ENCODE peak calls at places on chromosomes 2 and 18, in eight cellular contexts. V is gastrocnemius medialis; M is Panc1; Z is fibroblast of mammary gland; I is BJ; T is neuronal stem cell; N is lower lobe of right lung; P is CD8-positive, alpha-beta memory T cell. O is an unnamed sample.
A peak's percentile ranks its signal among the peaks of the same experiment; 100 is the strongest.

GRCh38 chr2:219451626-219452360 is 17.1 kb downstream of the SPEG start:
- DNase-seq in T (no peak), Z (no peak), P (peak; percentile 43), I (no peak), M (no peak), N (no peak), V (peak; percentile 90), O (no peak)

GRCh38 chr2:28408764-28409599 is 16.3 kb downstream of the FOSL2 start:
- DNase-seq in V (peak; percentile 49), P (peak; percentile 76), N (peak; percentile 66), Z (no peak), M (no peak), I (peak; percentile 71), T (no peak), O (no peak)

GRCh38 chr2:197931661-197932312 is 127.4 kb downstream of the PLCL1 start:
- DNase-seq in T (no peak), Z (peak; percentile 68), P (no peak), M (no peak), I (no peak), V (no peak), N (no peak), O (no peak)

GRCh38 chr2:134671498-134671897 is 47.3 kb downstream of the TMEM163 start:
- DNase-seq in Z (no peak), I (no peak), P (no peak), T (no peak), N (no peak), V (no peak), M (no peak), O (no peak)

GRCh38 chr2:40243581-40243980 is 208.3 kb downstream of the SLC8A1 start:
- DNase-seq in V (no peak), P (no peak), M (no peak), N (no peak), I (peak; percentile 79), T (no peak), Z (peak; percentile 70), O (no peak)

GRCh38 chr18:12159446-12159845 is 65.8 kb downstream of the ANKRD62 start:
- DNase-seq in M (no peak), I (no peak), Z (peak; percentile 3), T (no peak), N (no peak), V (no peak), P (no peak), O (peak; percentile 12)

GRCh38 chr2:46988733-46989481 is 73.3 kb upstream of the MCFD2 start:
- DNase-seq in I (no peak), V (no peak), T (no peak), Z (no peak), M (no peak), P (no peak), N (no peak), O (no peak)

GRCh38 chr2:31957748-31958717 is 52.8 kb downstream of the MEMO1 start:
- DNase-seq in V (no peak), M (no peak), P (no peak), I (no peak), N (no peak), Z (no peak), T (no peak), O (no peak)

GRCh38 chr2:19580830-19581229 is 222.4 kb upstream of the OSR1 start:
- DNase-seq in Z (peak; percentile 30), N (no peak), P (no peak), T (no peak), V (no peak), I (no peak), M (no peak), O (no peak)

GRCh38 chr18:79459946-79460345 is 64.2 kb downstream of the NFATC1 start:
- DNase-seq in N (no peak), Z (no peak), P (no peak), M (no peak), T (no peak), V (no peak), I (no peak), O (no peak)

GRCh38 chr18:45050712-45051639 is 370.3 kb downstream of the SETBP1 start:
- DNase-seq in P (no peak), Z (peak; percentile 97), V (no peak), T (no peak), N (no peak), M (peak; percentile 32), I (peak; percentile 87), O (peak; percentile 91)

GRCh38 chr2:735670-736218 is 58.5 kb upstream of the TMEM18 start:
- DNase-seq in I (no peak), T (no peak), P (no peak), N (no peak), Z (no peak), M (no peak), V (no peak), O (no peak)

GRCh38 chr2:176117162-176117822 is 714 bp downstream of the HOXD10 start:
- DNase-seq in P (no peak), N (no peak), V (no peak), M (no peak), Z (no peak), T (no peak), I (no peak), O (no peak)

GRCh38 chr2:169366066-169366465 is 3.7 kb upstream of the LRP2 start:
- DNase-seq in P (no peak), N (no peak), Z (peak; percentile 35), I (no peak), V (no peak), T (no peak), M (no peak), O (no peak)

GRCh38 chr18:45290364-45290763 is 324.9 kb upstream of the SLC14A2 start:
- DNase-seq in T (no peak), M (no peak), V (no peak), P (no peak), Z (no peak), I (no peak), N (no peak), O (no peak)

GRCh38 chr2:238439093-238439849 is 12.5 kb downstream of the ASB1 start:
- DNase-seq in T (no peak), M (peak; percentile 99), P (no peak), V (peak; percentile 49), Z (peak; percentile 100), I (peak; percentile 75), N (no peak), O (no peak)

GRCh38 chr2:38146302-38146916 is 70.5 kb upstream of the CYP1B1 start:
- DNase-seq in T (no peak), P (no peak), I (peak; percentile 74), V (no peak), N (peak; percentile 59), M (no peak), Z (peak; percentile 98), O (peak; percentile 82)
- H3K4me3 ChIP-seq in T (no peak overlapping the region), P (no peak overlapping the region), I (no peak overlapping the region), V (no peak overlapping the region), N (no peak overlapping the region), M (no peak overlapping the region), Z (peak overlapping the region; percentile 23), O (peak overlapping the region; percentile 8)

DNA sequence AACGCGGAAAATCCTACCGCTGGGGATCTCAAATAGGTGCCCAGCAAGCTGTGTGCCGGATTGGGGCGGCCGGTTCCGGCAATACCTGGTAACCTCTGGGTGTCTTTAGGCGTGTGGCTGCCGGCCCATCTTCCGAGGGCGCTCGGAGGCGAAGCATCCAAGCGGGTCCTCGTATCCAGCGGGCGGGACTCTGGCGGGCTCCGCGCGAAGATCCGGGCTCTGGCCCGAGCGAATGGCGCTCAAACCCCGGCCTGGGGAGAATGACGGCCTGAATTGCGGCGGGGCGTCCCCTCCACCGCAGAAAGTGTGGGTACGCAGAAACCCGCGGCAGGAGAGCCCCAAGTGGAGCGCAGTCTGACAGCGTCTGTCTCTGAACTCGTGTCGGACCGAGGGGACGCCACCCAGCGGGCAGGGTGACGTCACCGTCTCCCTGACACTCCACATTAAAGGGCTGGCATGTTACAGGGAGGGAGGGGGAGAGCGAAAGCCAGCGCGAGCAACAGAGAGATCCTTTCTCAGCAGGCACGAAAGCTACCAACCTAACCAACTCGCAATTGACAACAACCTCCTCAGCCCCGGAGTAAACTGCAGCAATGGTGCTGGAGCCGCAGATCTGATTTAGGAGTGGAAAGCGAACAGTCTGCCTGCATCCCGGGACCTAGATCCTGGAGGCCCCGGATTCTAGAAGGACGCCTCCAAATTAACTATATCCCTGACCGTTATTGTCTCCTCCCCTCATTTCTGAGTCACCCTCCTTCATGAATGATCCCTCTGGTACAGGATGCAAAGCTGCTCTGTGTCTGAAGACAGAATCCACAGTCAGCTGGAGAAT is at the start of gene SKOR2:
- DNase-seq in P (no peak), I (no peak), N (no peak), Z (no peak), T (no peak), M (no peak), V (no peak), O (no peak)
- H3K4me3 ChIP-seq in P (no peak within 1 kb of the TSS), I (no peak within 1 kb of the TSS), N (no peak within 1 kb of the TSS), Z (no peak within 1 kb of the TSS), T (peak within 1 kb of the TSS; percentile 53), M (no peak within 1 kb of the TSS), V (peak within 1 kb of the TSS; percentile 12), O (no peak within 1 kb of the TSS)

GRCh38 chr2:131034122-131035051 is 58.9 kb downstream of the FAM168B start:
- DNase-seq in T (peak; percentile 62), I (no peak), V (no peak), N (peak; percentile 38), P (peak; percentile 45), M (no peak), Z (no peak), O (no peak)
- H3K4me3 ChIP-seq in T (peak overlapping the region; percentile 80), I (peak overlapping the region; percentile 47), V (peak overlapping the region; percentile 50), N (peak overlapping the region; percentile 37), P (peak overlapping the region; percentile 32), M (no peak overlapping the region), Z (no peak overlapping the region), O (peak overlapping the region; percentile 23)

GRCh38 chr2:128090909-128091690 is at the start of gene UGGT1:
- DNase-seq in Z (peak; percentile 96), P (peak; percentile 91), T (peak; percentile 91), N (peak; percentile 97), M (peak; percentile 83), I (peak; percentile 84), V (peak; percentile 95), O (peak; percentile 89)

GRCh38 chr2:128095201-128095600 is 4.2 kb downstream of the UGGT1 start:
- DNase-seq in P (no peak), N (no peak), I (no peak), V (no peak), Z (no peak), M (no peak), T (no peak), O (no peak)

GRCh38 chr2:128091691-128092050 is 671 bp downstream of the UGGT1 start:
- DNase-seq in T (no peak), M (no peak), N (no peak), Z (peak; percentile 35), V (no peak), P (no peak), I (no peak), O (no peak)

GRCh38 chr2:128092656-128093055 is 1.7 kb downstream of the UGGT1 start:
- DNase-seq in M (no peak), N (no peak), Z (no peak), T (no peak), V (no peak), I (no peak), P (no peak), O (no peak)

GRCh38 chr2:128093762-128094161 is 2.8 kb downstream of the UGGT1 start:
- DNase-seq in Z (no peak), M (no peak), P (no peak), T (no peak), V (no peak), N (no peak), I (no peak), O (no peak)
- H3K4me3 ChIP-seq in Z (no peak overlapping the region), M (no peak overlapping the region), P (no peak overlapping the region), T (no peak overlapping the region), V (no peak overlapping the region), N (no peak overlapping the region), I (no peak overlapping the region), O (no peak overlapping the region)